ENCODE peak calls at places on chromosome 11, in eight cellular contexts. N, O, X, L, H, J, M and Y are unnamed samples. For H3K27me3, the result is how much of the 10 kb centered on the place peaks cover.

GRCh38 chr11:30788849-30789248 is 202.7 kb upstream of the MPPED2 start:
- DNase-seq in N (no peak), O (no peak), X (no peak), L (no peak), H (no peak), J (no peak), M (no peak), Y (no peak)

GRCh38 chr11:84819561-84819960 is 807.6 kb downstream of the DLG2 start:
- DNase-seq in N (no peak), O (no peak), X (no peak), L (no peak), H (no peak), J (no peak), M (no peak), Y (no peak)

GRCh38 chr11:47467372-47467771 is 18.4 kb upstream of the RAPSN start:
- DNase-seq in N (peak), O (peak), X (no peak), L (no peak), H (peak), J (no peak), M (no peak), Y (no peak)

GRCh38 chr11:2558402-2558801 is 113.6 kb downstream of the KCNQ1 start:
- DNase-seq in N (peak), O (peak), X (no peak), L (no peak), H (peak), J (peak), M (no peak), Y (no peak)

GRCh38 chr11:12770435-12770834 is 96.2 kb downstream of the TEAD1 start:
- DNase-seq in N (no peak), O (no peak), X (no peak), L (no peak), H (no peak), J (no peak), M (no peak), Y (no peak)

GRCh38 chr11:12497431-12497830 is 120.1 kb downstream of the PARVA start:
- DNase-seq in N (no peak), O (no peak), X (no peak), L (no peak), H (no peak), J (no peak), M (no peak), Y (no peak)

GRCh38 chr11:100759106-100759505 is 72.0 kb downstream of the ARHGAP42 start:
- DNase-seq in N (no peak), O (no peak), X (no peak), L (no peak), H (no peak), J (no peak), M (no peak), Y (no peak)

GRCh38 chr11:109747839-109748238 is 325.8 kb downstream of the C11orf87 start:
- DNase-seq in N (no peak), O (no peak), X (no peak), L (no peak), H (no peak), J (no peak), M (no peak), Y (no peak)

GRCh38 chr11:96906521-96906920 is 516.7 kb downstream of the JRKL start:
- DNase-seq in N (no peak), O (no peak), X (no peak), L (no peak), H (no peak), J (no peak), M (no peak), Y (no peak)

GRCh38 chr11:116720895-116721294 is 51.9 kb downstream of the BUD13 start:
- DNase-seq in N (no peak), O (no peak), X (no peak), L (no peak), H (no peak), J (no peak), M (no peak), Y (no peak)

GRCh38 chr11:75492181-75492820 is 33.4 kb downstream of the GDPD5 start:
- DNase-seq in N (peak), O (peak), X (peak), L (no peak), H (no peak), J (no peak), M (no peak), Y (peak)

GRCh38 chr11:118912742-118913410 is 12.8 kb downstream of the BCL9L start:
- DNase-seq in N (no peak), O (peak), X (no peak), L (no peak), H (peak), J (no peak), M (peak), Y (no peak)

GRCh38 chr11:20729597-20730095 is 60.3 kb downstream of the NELL1 start:
- DNase-seq in N (no peak), O (no peak), X (no peak), L (no peak), H (no peak), J (no peak), M (no peak), Y (no peak)

DNA sequence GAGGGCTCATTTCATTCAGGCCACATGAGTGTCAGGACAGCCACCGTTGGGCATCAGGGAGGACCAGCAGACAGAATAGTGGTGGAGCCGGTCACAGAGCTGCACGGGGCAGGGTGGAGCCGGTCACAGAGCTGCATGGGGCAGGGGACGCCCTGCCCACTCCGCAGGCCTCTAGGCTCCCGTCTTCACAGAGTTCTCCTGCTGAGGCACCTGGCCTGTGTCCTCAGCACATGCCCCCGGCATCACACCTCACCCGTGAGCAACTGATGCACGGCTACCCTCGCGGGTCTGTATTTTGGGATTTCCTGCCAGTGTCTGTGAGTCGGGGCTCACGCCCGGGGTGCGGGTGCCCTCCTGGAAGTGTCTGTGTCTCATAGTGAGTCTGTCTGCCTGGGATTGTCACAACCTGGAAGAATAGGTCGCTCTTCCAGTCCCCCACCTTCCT is 11.3 kb downstream of the BRSK2 start:
- DNase-seq in N (no peak), O (no peak), X (no peak), L (no peak), H (no peak), J (peak), M (no peak), Y (no peak)
- H3K27me3 ChIP-seq in N (under half), O (under half), X (under half), L (under half), H (under half), J (under half), M (under half), Y (under half)

DNA sequence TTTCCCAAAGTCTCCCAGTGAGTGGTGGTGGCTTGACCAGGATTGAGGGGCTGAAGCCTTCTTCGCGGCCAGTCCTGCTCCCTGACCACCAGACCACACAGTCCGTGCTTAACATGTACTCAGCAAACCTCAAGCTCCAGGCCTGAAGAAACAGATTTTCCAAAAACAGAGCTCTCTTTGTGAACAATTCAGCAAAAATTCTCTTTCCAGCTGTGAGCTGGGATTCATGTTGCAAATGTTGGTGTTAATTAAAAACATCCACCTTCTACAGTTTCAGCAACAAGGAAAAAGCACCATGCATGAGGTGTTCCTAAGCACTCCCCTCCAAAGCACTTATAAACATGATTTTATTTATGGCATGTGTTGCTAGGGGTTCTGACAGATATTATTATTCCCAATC is 129.5 kb downstream of the ETS1 start:
- DNase-seq in N (no peak), O (no peak), X (no peak), L (no peak), H (no peak), J (no peak), M (no peak), Y (no peak)
- H3K27ac ChIP-seq in N (no peak), O (peak), X (no peak), L (peak), H (no peak), J (peak), M (no peak), Y (no peak)

GRCh38 chr11:67002921-67003411 is 20.0 kb upstream of the SYT12 start:
- DNase-seq in N (peak), O (no peak), X (no peak), L (no peak), H (no peak), J (no peak), M (no peak), Y (no peak)

GRCh38 chr11:67001332-67001731 is 21.6 kb upstream of the SYT12 start:
- DNase-seq in N (no peak), O (no peak), X (no peak), L (no peak), H (no peak), J (no peak), M (no peak), Y (no peak)

GRCh38 chr11:67002297-67002913 is 20.5 kb upstream of the SYT12 start:
- DNase-seq in N (peak), O (no peak), X (no peak), L (no peak), H (no peak), J (no peak), M (no peak), Y (no peak)

GRCh38 chr11:67010296-67010905 is 12.5 kb upstream of the SYT12 start:
- DNase-seq in N (no peak), O (no peak), X (no peak), L (no peak), H (no peak), J (no peak), M (no peak), Y (no peak)

GRCh38 chr11:67006029-67006884 is 16.7 kb upstream of the SYT12 start:
- DNase-seq in N (peak), O (no peak), X (no peak), L (no peak), H (no peak), J (peak), M (peak), Y (no peak)
- H3K27me3 ChIP-seq in N (under half), O (under half), X (under half), L (under half), H (under half), J (under half), M (under half), Y (under half)

GRCh38 chr11:27013741-27014415 is 20.0 kb downstream of the FIBIN start:
- DNase-seq in N (no peak), O (no peak), X (peak), L (no peak), H (no peak), J (no peak), M (no peak), Y (no peak)

GRCh38 chr11:27008811-27009535 is 15.1 kb downstream of the FIBIN start:
- DNase-seq in N (no peak), O (no peak), X (no peak), L (no peak), H (no peak), J (no peak), M (no peak), Y (no peak)

GRCh38 chr11:27011560-27012253 is 17.8 kb downstream of the FIBIN start:
- DNase-seq in N (no peak), O (no peak), X (no peak), L (no peak), H (no peak), J (no peak), M (no peak), Y (no peak)

DNA sequence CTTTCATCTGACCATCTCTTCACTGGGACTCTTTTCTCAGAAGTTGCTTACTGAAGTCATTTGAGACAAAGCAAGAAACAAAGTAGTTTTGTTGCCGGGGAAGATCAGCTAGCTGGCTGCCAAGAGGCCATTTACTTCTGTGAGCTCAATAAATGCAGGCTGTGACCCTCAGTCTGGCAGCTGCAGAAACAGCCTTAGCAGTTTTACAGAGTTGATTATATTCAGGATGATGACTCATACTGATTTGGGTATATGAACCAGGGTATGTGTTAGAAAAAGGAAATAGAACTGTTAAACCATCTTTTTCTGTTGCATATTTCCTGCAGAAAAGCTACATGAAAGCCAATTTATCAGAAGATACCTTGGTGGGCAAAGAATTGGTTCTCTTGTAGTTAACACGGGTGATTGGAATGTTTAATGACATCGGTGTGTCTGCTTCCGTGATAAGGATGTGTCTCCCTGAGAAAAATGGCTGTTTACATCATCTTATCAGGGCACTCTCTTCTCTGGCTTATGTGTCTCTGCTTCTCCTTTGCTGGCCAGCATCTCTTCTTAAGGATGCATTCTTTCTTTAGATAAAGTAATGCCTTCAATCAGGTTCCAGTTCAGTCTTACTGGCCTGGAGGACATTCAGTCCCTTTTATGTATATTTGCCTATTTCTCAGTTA is 18.5 kb downstream of the FIBIN start:
- DNase-seq in N (no peak), O (peak), X (peak), L (peak), H (no peak), J (no peak), M (no peak), Y (no peak)
- H3K27ac ChIP-seq in N (peak), O (peak), X (no peak), L (no peak), H (no peak), J (no peak), M (no peak), Y (no peak)

GRCh38 chr11:120065176-120065575 is 72.7 kb downstream of the TRIM29 start:
- DNase-seq in N (peak), O (no peak), X (no peak), L (no peak), H (no peak), J (no peak), M (no peak), Y (no peak)
- H3K27me3 ChIP-seq in N (under half), O (under half), X (under half), L (under half), H (under half), J (under half), M (under half), Y (under half)

GRCh38 chr11:76636826-76637460 is 33.6 kb downstream of the LRRC32 start:
- DNase-seq in N (no peak), O (no peak), X (no peak), L (no peak), H (no peak), J (no peak), M (no peak), Y (no peak)
- H3K27ac ChIP-seq in N (no peak), O (no peak), X (no peak), L (no peak), H (no peak), J (peak), M (peak), Y (no peak)

GRCh38 chr11:124591430-124591829 is 19.8 kb upstream of the PANX3 start:
- DNase-seq in N (no peak), O (no peak), X (no peak), L (no peak), H (no peak), J (no peak), M (no peak), Y (no peak)

GRCh38 chr11:124600924-124601323 is 10.3 kb upstream of the PANX3 start:
- DNase-seq in N (no peak), O (no peak), X (no peak), L (no peak), H (no peak), J (no peak), M (no peak), Y (no peak)

GRCh38 chr11:124592627-124593026 is 18.6 kb upstream of the PANX3 start:
- DNase-seq in N (no peak), O (no peak), X (no peak), L (no peak), H (no peak), J (no peak), M (no peak), Y (no peak)

GRCh38 chr11:124597661-124598060 is 13.6 kb upstream of the PANX3 start:
- DNase-seq in N (no peak), O (no peak), X (no peak), L (no peak), H (no peak), J (no peak), M (no peak), Y (no peak)

GRCh38 chr11:124595302-124595701 is 15.9 kb upstream of the PANX3 start:
- DNase-seq in N (no peak), O (no peak), X (no peak), L (no peak), H (no peak), J (no peak), M (no peak), Y (no peak)
- H3K27me3 ChIP-seq in N (under half), O (under half), X (under half), L (under half), H (under half), J (under half), M (under half), Y (under half)